ENCODE peak calls at places on chromosomes 16 and 17, in eight cellular contexts. G is left lung; K is sigmoid colon; R is GM23338; F is CD8-positive, alpha-beta T cell; D is heart left ventricle; T is OCI-LY7; S is mesenchymal stem cell. A is an unnamed sample. For H3K4me1, the result is how much of the 10 kb centered on the place peaks cover.

GRCh38 chr17:56314026-56314425 is 160.8 kb downstream of the ANKFN1 start:
- DNase-seq in G (no peak), K (no peak), R (no peak), F (no peak), D (no peak), T (no peak), S (no peak), A (no peak)

GRCh38 chr17:61251939-61252865 is 147.4 kb upstream of the TBX2 start:
- DNase-seq in G (peak), K (peak), R (no peak), F (peak), D (peak), T (no peak), S (peak), A (no peak)

GRCh38 chr16:7209598-7209997 is 123.0 kb upstream of the RBFOX1 start:
- DNase-seq in G (no peak), K (no peak), R (no peak), F (no peak), D (no peak), T (no peak), S (no peak), A (no peak)

GRCh38 chr17:69779378-69780214 is 295.4 kb upstream of the KCNJ16 start:
- DNase-seq in G (no peak), K (no peak), R (no peak), F (no peak), D (no peak), T (no peak), S (peak), A (no peak)

GRCh38 chr17:4708436-4708835 is 2.0 kb upstream of the ARRB2 start:
- DNase-seq in G (no peak), K (no peak), R (peak), F (peak), D (no peak), T (peak), S (peak), A (peak)

GRCh38 chr16:16151315-16151714 is 72.0 kb downstream of the ABCC6 start:
- DNase-seq in G (no peak), K (no peak), R (no peak), F (no peak), D (no peak), T (no peak), S (no peak), A (no peak)

GRCh38 chr16:28924399-28924761 is 658 bp downstream of the RABEP2 start:
- DNase-seq in G (no peak), K (no peak), R (no peak), F (no peak), D (no peak), T (no peak), S (no peak), A (no peak)

GRCh38 chr17:35742896-35743477 is 10.1 kb downstream of the GAS2L2 start:
- DNase-seq in G (no peak), K (peak), R (no peak), F (no peak), D (no peak), T (no peak), S (no peak), A (no peak)

GRCh38 chr16:81720973-81721907 is 57.9 kb upstream of the PLCG2 start:
- DNase-seq in G (no peak), K (no peak), R (no peak), F (no peak), D (no peak), T (no peak), S (peak), A (no peak)

GRCh38 chr17:43572368-43572980 is 26.3 kb upstream of the ETV4 start:
- DNase-seq in G (no peak), K (no peak), R (no peak), F (no peak), D (no peak), T (no peak), S (no peak), A (no peak)

GRCh38 chr16:75789237-75789636 is 62.9 kb upstream of the CPHXL start:
- DNase-seq in G (no peak), K (no peak), R (peak), F (no peak), D (no peak), T (peak), S (peak), A (peak)

GRCh38 chr17:10744509-10745000 is 14.7 kb upstream of the TMEM220 start:
- DNase-seq in G (no peak), K (peak), R (no peak), F (peak), D (no peak), T (no peak), S (no peak), A (no peak)

GRCh38 chr16:69798466-69798865 is 36.3 kb downstream of the WWP2 start:
- DNase-seq in G (no peak), K (no peak), R (peak), F (no peak), D (no peak), T (no peak), S (no peak), A (no peak)

DNA sequence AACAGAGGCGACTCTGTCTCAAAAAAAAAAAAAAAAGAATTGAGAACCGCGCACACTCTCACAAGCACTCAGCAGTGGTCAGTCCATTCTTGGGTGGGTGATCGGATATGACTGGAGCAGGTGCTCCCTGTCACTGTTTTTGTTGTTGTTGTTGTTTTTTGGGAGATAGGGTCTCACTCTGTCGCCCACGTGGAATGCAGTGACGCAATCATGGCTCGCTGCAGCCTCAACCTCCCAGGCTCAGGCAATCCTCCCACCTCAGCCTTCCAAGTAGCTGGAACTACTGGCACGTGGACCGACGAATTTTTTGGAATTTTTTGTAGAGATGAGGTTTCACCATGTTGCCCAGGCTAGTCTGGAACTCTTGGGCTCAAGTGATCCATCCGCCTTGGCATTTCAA is 30.0 kb downstream of the RAB11FIP3 start:
- DNase-seq in G (no peak), K (no peak), R (no peak), F (no peak), D (no peak), T (no peak), S (no peak), A (no peak)
- H3K4me1 ChIP-seq in G (under half), K (under half), R (under half), F (under half), D (under half), T (under half), S (under half), A (under half)

GRCh38 chr16:84838383-84838948 is 18.7 kb downstream of the CRISPLD2 start:
- DNase-seq in G (no peak), K (peak), R (no peak), F (no peak), D (no peak), T (no peak), S (no peak), A (no peak)

GRCh38 chr16:84834403-84834772 is 14.6 kb downstream of the CRISPLD2 start:
- DNase-seq in G (no peak), K (no peak), R (no peak), F (no peak), D (no peak), T (no peak), S (no peak), A (no peak)

GRCh38 chr16:84836234-84836647 is 16.5 kb downstream of the CRISPLD2 start:
- DNase-seq in G (peak), K (peak), R (peak), F (no peak), D (peak), T (no peak), S (peak), A (no peak)

GRCh38 chr16:84839054-84839453 is 19.3 kb downstream of the CRISPLD2 start:
- DNase-seq in G (no peak), K (peak), R (no peak), F (no peak), D (no peak), T (no peak), S (peak), A (no peak)

DNA sequence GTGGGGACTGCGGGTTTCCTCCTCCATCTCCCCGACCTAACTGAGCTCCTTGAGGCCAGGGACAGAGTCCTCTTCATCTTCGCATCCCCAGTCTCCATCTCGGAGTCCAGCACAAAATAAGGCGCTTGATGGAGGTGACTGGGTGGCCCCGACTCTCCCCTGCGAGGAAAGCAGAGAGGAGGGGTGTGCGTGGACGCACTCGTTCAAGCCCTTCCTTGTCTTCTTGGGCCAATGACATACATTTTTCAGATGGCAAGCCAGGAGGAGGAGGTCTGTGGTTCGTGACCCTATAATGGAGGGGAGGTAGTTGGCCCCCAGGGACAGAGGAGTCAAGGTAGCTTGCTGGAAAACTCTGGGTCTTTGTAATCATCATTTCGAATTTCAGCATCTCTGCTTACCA is 17.2 kb downstream of the CRISPLD2 start:
- DNase-seq in G (no peak), K (no peak), R (no peak), F (no peak), D (no peak), T (no peak), S (no peak), A (no peak)
- H3K27ac ChIP-seq in G (no peak), K (peak), R (no peak), F (no peak), D (peak), T (no peak), S (peak), A (no peak)

GRCh38 chr17:17388657-17389496 is 85.7 kb downstream of the NT5M start:
- DNase-seq in G (no peak), K (no peak), R (no peak), F (no peak), D (peak), T (no peak), S (no peak), A (no peak)

GRCh38 chr17:17394494-17394893 is 82.3 kb upstream of the MED9 start:
- DNase-seq in G (no peak), K (no peak), R (no peak), F (no peak), D (peak), T (no peak), S (no peak), A (no peak)

GRCh38 chr17:17393976-17394375 is 82.8 kb upstream of the MED9 start:
- DNase-seq in G (no peak), K (no peak), R (no peak), F (no peak), D (peak), T (no peak), S (no peak), A (no peak)

GRCh38 chr17:17395246-17395802 is 81.5 kb upstream of the MED9 start:
- DNase-seq in G (no peak), K (no peak), R (no peak), F (no peak), D (peak), T (no peak), S (no peak), A (no peak)

GRCh38 chr17:17391575-17392370 is 85.0 kb upstream of the MED9 start:
- DNase-seq in G (no peak), K (no peak), R (peak), F (peak), D (peak), T (peak), S (no peak), A (peak)
- H3K4me3 ChIP-seq in G (no peak), K (no peak), R (no peak), F (peak), D (no peak), T (no peak), S (no peak), A (peak)

DNA sequence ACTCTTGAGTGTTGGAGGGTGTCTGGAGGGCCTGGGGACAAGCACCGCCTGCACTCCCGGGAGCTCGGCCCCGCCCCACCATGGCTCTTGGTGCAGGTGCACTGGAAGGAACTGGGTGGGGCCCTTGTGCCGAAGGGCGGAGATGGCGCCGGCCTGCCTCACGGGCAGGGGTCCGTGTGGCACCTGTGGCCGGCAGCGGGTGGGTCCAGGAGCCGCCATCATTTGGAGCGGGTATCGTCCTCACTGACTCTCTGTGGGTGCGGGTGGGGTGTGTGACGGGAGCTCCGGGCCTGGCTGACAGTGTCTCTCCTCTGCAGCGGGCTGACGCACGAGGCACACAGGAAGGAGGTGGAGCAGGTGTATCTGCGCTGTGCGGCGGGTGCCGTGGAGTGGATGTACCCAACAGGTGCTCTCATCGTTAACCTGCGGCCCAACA is 5.2 kb downstream of the METRNL start:
- DNase-seq in G (peak), K (no peak), R (no peak), F (no peak), D (no peak), T (no peak), S (no peak), A (no peak)
- H3K4me1 ChIP-seq in G (half or more), K (half or more), R (under half), F (under half), D (under half), T (under half), S (half or more), A (under half)

GRCh38 chr17:12522743-12523181 is 142.9 kb upstream of the MYOCD start:
- DNase-seq in G (peak), K (no peak), R (peak), F (no peak), D (no peak), T (no peak), S (peak), A (no peak)
- H3K27ac ChIP-seq in G (no peak), K (peak), R (no peak), F (no peak), D (no peak), T (no peak), S (peak), A (no peak)

GRCh38 chr17:57605734-57606105 is 139.4 kb downstream of the CCDC182 start:
- DNase-seq in G (no peak), K (no peak), R (no peak), F (no peak), D (no peak), T (no peak), S (no peak), A (no peak)
- H3K4me3 ChIP-seq in G (no peak), K (no peak), R (no peak), F (no peak), D (peak), T (peak), S (no peak), A (peak)

DNA sequence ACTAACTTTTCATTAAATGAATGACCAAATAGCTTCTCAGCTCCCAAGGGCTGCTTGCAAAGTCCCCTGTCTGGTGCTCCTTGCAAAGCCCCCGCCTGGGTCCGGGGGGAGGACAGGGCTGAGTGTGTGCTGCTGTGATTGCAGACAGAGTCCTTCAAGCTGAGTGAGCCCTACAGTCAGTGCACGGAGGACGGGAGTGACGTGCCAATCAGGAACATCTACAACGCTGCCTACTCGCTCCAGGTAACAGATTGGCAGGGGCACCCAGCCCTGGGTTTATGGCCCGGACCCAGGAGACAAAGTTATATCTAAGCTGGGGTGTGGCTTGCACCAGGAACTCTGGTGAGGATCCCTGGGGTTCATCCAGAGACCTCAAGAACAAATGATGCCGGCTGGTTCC is 27.1 kb downstream of the SCNN1G start:
- DNase-seq in G (no peak), K (no peak), R (no peak), F (no peak), D (no peak), T (no peak), S (no peak), A (no peak)
- H3K4me1 ChIP-seq in G (under half), K (under half), R (under half), F (under half), D (under half), T (under half), S (under half), A (under half)

A was measured in naive thymus-derived CD4-positive, alpha-beta T cell.